ENCODE peak calls at places on chromosomes 6 and 20, in four cellular contexts. Q is activated T-cell treated with anti-CD3 and anti-CD28 coated beads, Interleukin-2, amount 50 U/mL, for 4 hours; K is tibial artery; M is HTR-8/SVneo. W is an unnamed sample.
A peak's percentile ranks its signal among the peaks of the same experiment; 100 is the strongest.

GRCh38 chr6:129490551-129491245 is 219.3 kb downstream of the ARHGAP18 start:
- DNase-seq in Q (peak; percentile 61), K (peak; percentile 60), M (peak; percentile 70), W (peak; percentile 58)

GRCh38 chr20:20772492-20773047 is 60.1 kb upstream of the RALGAPA2 start:
- DNase-seq in Q (no peak), K (no peak), M (no peak), W (no peak)

GRCh38 chr6:37987008-37987407 is 167.5 kb downstream of the ZFAND3 start:
- DNase-seq in Q (no peak), K (no peak), M (peak; percentile 11), W (no peak)

GRCh38 chr6:39084506-39084905 is 30.5 kb downstream of the SAYSD1 start:
- DNase-seq in Q (no peak), K (no peak), M (no peak), W (no peak)

GRCh38 chr6:53188840-53189232 is 40.2 kb upstream of the GCM1 start:
- DNase-seq in Q (no peak), K (no peak), M (no peak), W (no peak)

GRCh38 chr6:75114795-75115194 is 91.1 kb downstream of the COL12A1 start:
- DNase-seq in Q (no peak), K (no peak), M (no peak), W (no peak)

GRCh38 chr20:24534282-24534681 is 64.9 kb downstream of the SYNDIG1 start:
- DNase-seq in Q (no peak), K (no peak), M (no peak), W (no peak)

GRCh38 chr6:43097098-43097489 is 21.0 kb downstream of the PTK7 start:
- DNase-seq in Q (no peak), K (no peak), M (no peak), W (no peak)

GRCh38 chr6:12064125-12064524 is 52.0 kb downstream of the HIVEP1 start:
- DNase-seq in Q (no peak), K (no peak), M (no peak), W (no peak)

GRCh38 chr20:25224941-25225340 is 22.9 kb upstream of the PYGB start:
- DNase-seq in Q (no peak), K (no peak), M (no peak), W (no peak)

GRCh38 chr6:106158816-106159215 is 72.7 kb downstream of the PRDM1 start:
- DNase-seq in Q (no peak), K (no peak), M (no peak), W (no peak)

GRCh38 chr20:38113401-38114325 is 51.4 kb downstream of the TGM2 start:
- DNase-seq in Q (no peak), K (no peak), M (peak; percentile 51), W (no peak)

GRCh38 chr6:119174085-119174445 is 95.6 kb upstream of the FAM184A start:
- DNase-seq in Q (no peak), K (no peak), M (no peak), W (no peak)

GRCh38 chr6:119986934-119987549 is 637.5 kb upstream of the MAN1A1 start:
- DNase-seq in Q (no peak), K (no peak), M (no peak), W (no peak)

GRCh38 chr6:29758761-29759160 is 35.5 kb downstream of the HLA-F start:
- DNase-seq in Q (no peak), K (no peak), M (no peak), W (no peak)

GRCh38 chr6:140193269-140193668 is 818.8 kb upstream of the CITED2 start:
- DNase-seq in Q (no peak), K (no peak), M (no peak), W (no peak)

GRCh38 chr20:35607003-35607735 is 8.5 kb upstream of the SPAG4 start:
- DNase-seq in Q (no peak), K (no peak), M (no peak), W (no peak)

GRCh38 chr6:26220353-26220970 is 133.2 kb downstream of the HFE start:
- DNase-seq in Q (no peak), K (no peak), M (no peak), W (no peak)

GRCh38 chr6:89154131-89154530 is 8.3 kb downstream of the PM20D2 start:
- DNase-seq in Q (no peak), K (no peak), M (no peak), W (no peak)

GRCh38 chr20:60371456-60371855 is 413.2 kb downstream of the CDH26 start:
- DNase-seq in Q (no peak), K (no peak), M (no peak), W (no peak)

GRCh38 chr6:158029668-158030230 is 48.1 kb downstream of the SYNJ2 start:
- DNase-seq in Q (no peak), K (peak; percentile 41), M (no peak), W (no peak)

GRCh38 chr6:9461161-9461560 is 953.7 kb downstream of the TFAP2A start:
- DNase-seq in Q (no peak), K (no peak), M (no peak), W (no peak)

GRCh38 chr6:62298745-62299392 is 12.8 kb upstream of the KHDRBS2 start:
- DNase-seq in Q (no peak), K (no peak), M (no peak), W (peak; percentile 40)

GRCh38 chr6:16399198-16399597 is 160.8 kb downstream of the GMPR start:
- DNase-seq in Q (no peak), K (no peak), M (no peak), W (no peak)

GRCh38 chr6:77450924-77451323 is 12.4 kb downstream of the HTR1B start:
- DNase-seq in Q (no peak), K (no peak), M (no peak), W (no peak)

GRCh38 chr20:1503564-1504227 is 12.5 kb upstream of the SIRPB2 start:
- DNase-seq in Q (peak; percentile 70), K (peak; percentile 71), M (peak; percentile 84), W (peak; percentile 81)

GRCh38 chr20:51195419-51195901 is 172.6 kb upstream of the KCNG1 start:
- DNase-seq in Q (no peak), K (no peak), M (no peak), W (no peak)

GRCh38 chr20:45450097-45450818 is 19.3 kb upstream of the WFDC2 start:
- DNase-seq in Q (no peak), K (no peak), M (peak; percentile 72), W (peak; percentile 45)

GRCh38 chr6:167558213-167558869 is 233.5 kb downstream of the TTLL2 start:
- DNase-seq in Q (no peak), K (no peak), M (no peak), W (no peak)

GRCh38 chr6:139107051-139107450 is 27.8 kb upstream of the HECA start:
- DNase-seq in Q (no peak), K (no peak), M (no peak), W (no peak)

GRCh38 chr6:17032595-17033591 is 69.0 kb upstream of the STMND1 start:
- DNase-seq in Q (no peak), K (peak; percentile 87), M (peak; percentile 75), W (no peak)